ENCODE peak calls at places on chromosomes 7 and 10, in seven cellular contexts. One of them, this sample, is unnamed.

GRCh38 chr10:86899670-86900276 is 57.6 kb downstream of the MMRN2 start:
- DNase-seq in colonic mucosa: peak; percentile 84
- DNase-seq in left ventricle myocardium inferior: peak; percentile 20
- DNase-seq in GM12865: peak; percentile 66
- DNase-seq in endodermal cell: peak; percentile 82
- DNase-seq in thoracic aorta: peak; percentile 15
- DNase-seq in foreskin fibroblast: peak; percentile 47
- DNase-seq in this sample: peak; percentile 10

GRCh38 chr7:44565097-44565794 is 8.5 kb downstream of the DDX56 start:
- DNase-seq in thoracic aorta: no peak
- DNase-seq in left ventricle myocardium inferior: peak; percentile 67
- DNase-seq in GM12865: peak; percentile 62
- DNase-seq in colonic mucosa: peak; percentile 68
- DNase-seq in endodermal cell: peak; percentile 94
- DNase-seq in foreskin fibroblast: peak; percentile 55
- DNase-seq in this sample: no peak

GRCh38 chr10:35855155-35855947 is 213.3 kb upstream of the FZD8 start:
- DNase-seq in endodermal cell: no peak
- DNase-seq in GM12865: no peak
- DNase-seq in left ventricle myocardium inferior: no peak
- DNase-seq in colonic mucosa: no peak
- DNase-seq in thoracic aorta: no peak
- DNase-seq in foreskin fibroblast: no peak
- DNase-seq in this sample: no peak

GRCh38 chr7:21620054-21620453 is 77.2 kb downstream of the DNAH11 start:
- DNase-seq in endodermal cell: no peak
- DNase-seq in left ventricle myocardium inferior: no peak
- DNase-seq in colonic mucosa: no peak
- DNase-seq in foreskin fibroblast: no peak
- DNase-seq in GM12865: no peak
- DNase-seq in thoracic aorta: no peak
- DNase-seq in this sample: no peak

GRCh38 chr7:3120513-3120912 is 76.8 kb upstream of the CARD11 start:
- DNase-seq in thoracic aorta: no peak
- DNase-seq in colonic mucosa: no peak
- DNase-seq in endodermal cell: no peak
- DNase-seq in GM12865: peak; percentile 41
- DNase-seq in left ventricle myocardium inferior: no peak
- DNase-seq in foreskin fibroblast: no peak
- DNase-seq in this sample: no peak

GRCh38 chr7:17773289-17773626 is 167.0 kb downstream of the SNX13 start:
- DNase-seq in foreskin fibroblast: peak; percentile 85
- DNase-seq in GM12865: no peak
- DNase-seq in colonic mucosa: peak; percentile 22
- DNase-seq in left ventricle myocardium inferior: no peak
- DNase-seq in endodermal cell: no peak
- DNase-seq in thoracic aorta: no peak
- DNase-seq in this sample: peak; percentile 44

GRCh38 chr7:18225067-18225466 is 197.4 kb upstream of the PRPS1L1 start:
- DNase-seq in GM12865: no peak
- DNase-seq in colonic mucosa: no peak
- DNase-seq in thoracic aorta: no peak
- DNase-seq in foreskin fibroblast: no peak
- DNase-seq in left ventricle myocardium inferior: no peak
- DNase-seq in endodermal cell: no peak
- DNase-seq in this sample: no peak

GRCh38 chr10:118501171-118501570 is 94.3 kb downstream of the PRLHR start:
- DNase-seq in left ventricle myocardium inferior: no peak
- DNase-seq in colonic mucosa: no peak
- DNase-seq in foreskin fibroblast: no peak
- DNase-seq in endodermal cell: no peak
- DNase-seq in GM12865: no peak
- DNase-seq in thoracic aorta: no peak
- DNase-seq in this sample: no peak

GRCh38 chr10:133264455-133264854 is 12.2 kb downstream of the ADAM8 start:
- DNase-seq in left ventricle myocardium inferior: no peak
- DNase-seq in thoracic aorta: no peak
- DNase-seq in GM12865: no peak
- DNase-seq in colonic mucosa: peak; percentile 72
- DNase-seq in foreskin fibroblast: no peak
- DNase-seq in endodermal cell: no peak
- DNase-seq in this sample: no peak

GRCh38 chr7:17233643-17234397 is 64.6 kb upstream of the AHR start:
- DNase-seq in endodermal cell: no peak
- DNase-seq in thoracic aorta: no peak
- DNase-seq in left ventricle myocardium inferior: no peak
- DNase-seq in GM12865: peak; percentile 58
- DNase-seq in colonic mucosa: no peak
- DNase-seq in foreskin fibroblast: no peak
- DNase-seq in this sample: no peak

GRCh38 chr7:149284343-149284742 is 22.3 kb downstream of the ZNF783 start:
- DNase-seq in endodermal cell: no peak
- DNase-seq in foreskin fibroblast: no peak
- DNase-seq in left ventricle myocardium inferior: no peak
- DNase-seq in colonic mucosa: no peak
- DNase-seq in thoracic aorta: no peak
- DNase-seq in GM12865: peak; percentile 55
- DNase-seq in this sample: no peak

GRCh38 chr7:39683216-39683845 is 60.0 kb downstream of the RALA start:
- DNase-seq in GM12865: no peak
- DNase-seq in foreskin fibroblast: peak; percentile 71
- DNase-seq in endodermal cell: no peak
- DNase-seq in thoracic aorta: no peak
- DNase-seq in left ventricle myocardium inferior: no peak
- DNase-seq in colonic mucosa: no peak
- DNase-seq in this sample: no peak

GRCh38 chr10:78472542-78472890 is 438.9 kb downstream of the RPS24 start:
- DNase-seq in GM12865: no peak
- DNase-seq in endodermal cell: no peak
- DNase-seq in thoracic aorta: no peak
- DNase-seq in foreskin fibroblast: no peak
- DNase-seq in colonic mucosa: peak; percentile 12
- DNase-seq in left ventricle myocardium inferior: no peak
- DNase-seq in this sample: no peak

GRCh38 chr10:109987413-109987812 is 20.4 kb upstream of the ADD3 start:
- DNase-seq in foreskin fibroblast: peak; percentile 66
- DNase-seq in colonic mucosa: no peak
- DNase-seq in GM12865: no peak
- DNase-seq in endodermal cell: no peak
- DNase-seq in thoracic aorta: no peak
- DNase-seq in left ventricle myocardium inferior: no peak
- DNase-seq in this sample: peak; percentile 65

GRCh38 chr10:58157076-58157766 is 110.5 kb downstream of the IPMK start:
- DNase-seq in GM12865: no peak
- DNase-seq in endodermal cell: no peak
- DNase-seq in foreskin fibroblast: peak; percentile 96
- DNase-seq in left ventricle myocardium inferior: no peak
- DNase-seq in colonic mucosa: no peak
- DNase-seq in thoracic aorta: no peak
- DNase-seq in this sample: peak; percentile 72

GRCh38 chr7:118330373-118330772 is 105.9 kb downstream of the ANKRD7 start:
- DNase-seq in left ventricle myocardium inferior: no peak
- DNase-seq in colonic mucosa: no peak
- DNase-seq in thoracic aorta: no peak
- DNase-seq in GM12865: no peak
- DNase-seq in foreskin fibroblast: no peak
- DNase-seq in endodermal cell: no peak
- DNase-seq in this sample: no peak

GRCh38 chr7:118328505-118329211 is 104.2 kb downstream of the ANKRD7 start:
- DNase-seq in endodermal cell: no peak
- DNase-seq in colonic mucosa: no peak
- DNase-seq in left ventricle myocardium inferior: no peak
- DNase-seq in GM12865: no peak
- DNase-seq in thoracic aorta: no peak
- DNase-seq in foreskin fibroblast: no peak
- DNase-seq in this sample: no peak

GRCh38 chr7:118327179-118327578 is 102.7 kb downstream of the ANKRD7 start:
- DNase-seq in GM12865: no peak
- DNase-seq in thoracic aorta: no peak
- DNase-seq in endodermal cell: no peak
- DNase-seq in colonic mucosa: no peak
- DNase-seq in left ventricle myocardium inferior: no peak
- DNase-seq in foreskin fibroblast: no peak
- DNase-seq in this sample: no peak

GRCh38 chr7:118325450-118325808 is 100.9 kb downstream of the ANKRD7 start:
- DNase-seq in thoracic aorta: no peak
- DNase-seq in foreskin fibroblast: no peak
- DNase-seq in endodermal cell: no peak
- DNase-seq in left ventricle myocardium inferior: no peak
- DNase-seq in colonic mucosa: no peak
- DNase-seq in GM12865: no peak
- DNase-seq in this sample: no peak

DNA sequence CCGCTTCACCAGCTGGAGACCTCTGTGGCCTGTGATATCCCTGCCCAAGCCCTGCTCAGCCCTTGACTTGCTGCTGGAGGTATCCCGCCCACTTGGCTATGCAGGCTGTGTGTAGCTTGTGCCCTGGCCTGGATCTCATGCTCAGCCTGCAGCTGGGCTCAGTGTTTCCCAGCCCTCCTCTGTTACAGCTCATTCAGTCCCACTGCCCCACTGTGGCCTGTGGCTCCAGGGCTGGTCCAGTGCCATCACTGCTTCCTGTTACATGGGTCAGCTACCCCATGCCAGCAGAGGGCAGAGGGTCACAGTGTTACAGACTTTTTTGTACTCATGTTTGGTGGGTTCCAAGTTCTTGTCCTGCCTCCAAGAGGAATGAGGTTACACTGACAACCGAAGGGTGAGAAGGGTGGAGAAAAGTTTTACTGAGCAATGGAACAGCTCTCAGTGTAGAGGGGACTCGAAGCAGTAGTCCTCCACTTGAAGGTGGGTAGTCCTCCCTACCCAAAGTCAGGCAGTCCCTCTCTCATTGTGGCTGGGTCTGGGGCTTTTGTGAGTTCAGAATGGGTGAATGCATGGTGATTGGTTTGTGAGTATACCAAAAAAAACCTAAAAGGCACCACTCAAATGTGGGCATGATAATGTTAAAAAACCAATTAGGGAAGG is 100.4 kb downstream of the ANKRD7 start:
- DNase-seq in left ventricle myocardium inferior: no peak
- DNase-seq in foreskin fibroblast: no peak
- DNase-seq in GM12865: no peak
- DNase-seq in thoracic aorta: no peak
- DNase-seq in endodermal cell: peak; percentile 67
- DNase-seq in colonic mucosa: no peak
- DNase-seq in this sample: no peak
- TF ChIP-seq CTCF in left ventricle myocardium inferior: no peak
- TF ChIP-seq CTCF in foreskin fibroblast: no peak
- TF ChIP-seq CTCF in GM12865: no peak
- TF ChIP-seq CTCF in thoracic aorta: no peak
- TF ChIP-seq CTCF in endodermal cell: no peak
- TF ChIP-seq CTCF in colonic mucosa: no peak
- TF ChIP-seq CTCF in this sample: no peak

DNA sequence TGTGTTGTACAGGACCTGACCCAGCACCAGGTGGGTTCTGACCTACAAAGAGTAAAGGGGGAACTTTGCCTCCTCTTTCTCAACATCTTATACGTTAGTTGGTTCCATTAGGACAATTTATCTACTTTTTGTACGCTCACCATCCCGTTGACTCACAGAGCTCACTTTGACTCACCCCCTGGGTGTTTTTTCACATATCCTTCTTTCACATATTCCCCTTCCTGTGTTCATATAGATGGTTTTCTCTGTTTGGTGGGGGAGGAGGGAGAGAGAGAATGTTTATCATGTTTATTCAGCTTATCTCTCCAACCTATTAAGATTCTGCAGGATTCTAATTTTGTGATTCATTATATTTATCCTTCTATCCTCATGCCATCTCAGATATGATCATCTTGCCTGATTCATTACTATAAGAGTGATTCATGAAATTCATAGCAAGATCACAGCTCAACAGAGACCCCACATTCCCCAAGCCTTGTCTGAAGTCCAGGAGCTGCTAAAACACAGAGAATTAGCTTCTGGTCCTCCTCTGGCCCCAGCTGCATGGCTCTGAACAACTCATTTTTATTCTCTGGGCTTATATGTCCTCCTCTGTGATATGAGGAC is 37.2 kb downstream of the PRSS2 start:
- DNase-seq in GM12865: peak; percentile 85
- DNase-seq in thoracic aorta: no peak
- DNase-seq in endodermal cell: no peak
- DNase-seq in left ventricle myocardium inferior: no peak
- DNase-seq in colonic mucosa: no peak
- DNase-seq in foreskin fibroblast: no peak
- DNase-seq in this sample: no peak
- H3K4me3 ChIP-seq in GM12865: no peak overlapping the region
- H3K4me3 ChIP-seq in thoracic aorta: no peak overlapping the region
- H3K4me3 ChIP-seq in endodermal cell: no peak overlapping the region
- H3K4me3 ChIP-seq in left ventricle myocardium inferior: no peak overlapping the region
- H3K4me3 ChIP-seq in colonic mucosa: no peak overlapping the region
- H3K4me3 ChIP-seq in foreskin fibroblast: no peak overlapping the region
- H3K4me3 ChIP-seq in this sample: no peak overlapping the region

DNA sequence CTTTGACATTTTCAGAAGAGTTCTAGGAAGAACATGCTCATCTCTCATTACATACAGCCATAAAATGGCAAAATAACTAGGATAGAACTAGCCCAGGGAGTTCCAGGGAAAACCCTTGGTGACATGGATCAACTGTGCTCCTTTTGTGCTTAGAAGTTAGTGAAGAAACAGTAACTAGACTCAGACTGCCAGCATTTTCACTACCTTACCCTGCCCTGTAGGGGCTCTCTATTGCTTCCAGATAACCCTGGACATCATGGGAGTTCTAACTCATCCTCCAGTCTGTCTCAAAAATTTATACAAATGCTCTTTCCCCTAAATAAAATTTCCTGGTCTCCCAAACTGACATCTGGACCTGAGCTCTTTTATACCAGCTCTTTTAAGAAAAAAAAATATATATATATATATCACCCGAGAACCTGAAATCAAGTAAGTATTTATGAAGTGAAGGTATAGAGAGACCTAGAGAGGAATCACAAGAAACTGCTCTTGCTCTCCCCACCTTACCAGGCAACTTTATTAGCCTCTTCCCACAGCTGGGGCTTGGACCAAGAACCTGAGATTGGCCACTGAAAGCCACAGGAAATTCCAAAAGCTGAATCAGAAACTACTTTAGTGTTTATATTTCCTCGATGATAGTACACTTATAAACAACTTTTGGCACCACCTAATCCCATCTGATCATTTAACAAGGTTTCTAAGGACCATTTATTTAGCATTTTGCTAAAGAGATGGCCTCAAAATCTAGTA is 101.4 kb downstream of the RELN start:
- DNase-seq in colonic mucosa: no peak
- DNase-seq in thoracic aorta: no peak
- DNase-seq in GM12865: no peak
- DNase-seq in endodermal cell: no peak
- DNase-seq in foreskin fibroblast: no peak
- DNase-seq in left ventricle myocardium inferior: no peak
- DNase-seq in this sample: no peak
- TF ChIP-seq CTCF in colonic mucosa: no peak
- TF ChIP-seq CTCF in thoracic aorta: no peak
- TF ChIP-seq CTCF in GM12865: no peak
- TF ChIP-seq CTCF in endodermal cell: peak; percentile 64
- TF ChIP-seq CTCF in foreskin fibroblast: no peak
- TF ChIP-seq CTCF in left ventricle myocardium inferior: no peak
- TF ChIP-seq CTCF in this sample: no peak

DNA sequence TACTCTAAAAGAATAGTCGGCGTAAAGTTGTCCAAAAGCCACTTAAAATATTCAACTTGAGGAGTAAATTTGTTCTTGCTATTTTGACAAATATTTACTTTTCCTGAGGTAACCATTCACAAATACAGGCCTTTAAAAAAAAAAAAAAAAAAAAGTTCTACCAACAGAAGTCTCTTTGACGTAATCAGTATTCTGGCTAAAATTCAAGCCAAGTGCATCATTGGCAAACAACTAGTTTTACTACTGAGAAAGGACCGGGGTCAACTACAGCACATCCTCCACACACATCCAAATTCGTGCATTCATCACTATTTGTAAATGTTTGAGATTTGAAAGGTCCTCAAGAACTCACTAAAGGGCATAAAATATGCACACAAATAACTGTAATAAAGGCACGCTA is 2.0 kb downstream of the OAT start:
- DNase-seq in endodermal cell: no peak
- DNase-seq in GM12865: no peak
- DNase-seq in colonic mucosa: no peak
- DNase-seq in left ventricle myocardium inferior: no peak
- DNase-seq in foreskin fibroblast: peak; percentile 6
- DNase-seq in thoracic aorta: no peak
- DNase-seq in this sample: no peak
- H3K4me3 ChIP-seq in endodermal cell: peak overlapping the region; percentile 89
- H3K4me3 ChIP-seq in GM12865: no peak overlapping the region
- H3K4me3 ChIP-seq in colonic mucosa: no peak overlapping the region
- H3K4me3 ChIP-seq in left ventricle myocardium inferior: peak overlapping the region; percentile 99
- H3K4me3 ChIP-seq in foreskin fibroblast: peak overlapping the region; percentile 91
- H3K4me3 ChIP-seq in thoracic aorta: peak overlapping the region; percentile 93
- H3K4me3 ChIP-seq in this sample: no peak overlapping the region